ENCODE peak calls at places on chromosomes 16 and 17, in six cellular contexts. A, J, V, Z, X and H are unnamed samples.
A peak's percentile ranks its signal among the peaks of the same experiment; 100 is the strongest.

GRCh38 chr17:45923511-45924268 is 29.3 kb downstream of the MAPT start:
- DNase-seq in X (no peak), J (no peak), Z (peak; percentile 71), A (no peak), V (no peak), H (no peak)

GRCh38 chr16:84514874-84515835 is 10.7 kb upstream of the MEAK7 start:
- DNase-seq in V (peak; percentile 58), Z (no peak), J (no peak), X (peak; percentile 79), A (peak; percentile 71), H (no peak)

GRCh38 chr17:36980281-36980761 is 31.6 kb downstream of the AATF start:
- DNase-seq in V (peak; percentile 15), X (no peak), A (no peak), J (no peak), Z (peak; percentile 60), H (no peak)

GRCh38 chr16:26649646-26650045 is 417.1 kb upstream of the C16orf82 start:
- DNase-seq in J (no peak), Z (no peak), V (no peak), X (no peak), A (no peak), H (no peak)

GRCh38 chr16:85969159-85969558 is 70.2 kb downstream of the IRF8 start:
- DNase-seq in J (no peak), V (no peak), A (no peak), X (no peak), Z (peak; percentile 32), H (no peak)

GRCh38 chr16:14172200-14172805 is 101.2 kb downstream of the MRTFB start:
- DNase-seq in J (no peak), V (no peak), Z (peak; percentile 84), X (no peak), A (no peak), H (no peak)

GRCh38 chr17:50259484-50260324 is 14.6 kb upstream of the TMEM92 start:
- DNase-seq in X (no peak), Z (no peak), A (no peak), V (no peak), J (no peak), H (no peak)

GRCh38 chr17:29561541-29562517 is 5.0 kb downstream of the ABHD15 start:
- DNase-seq in Z (no peak), J (peak; percentile 45), X (no peak), A (no peak), V (no peak), H (peak; percentile 13)

GRCh38 chr16:88815901-88816589 is 4.3 kb upstream of the APRT start:
- DNase-seq in J (no peak), A (no peak), V (peak; percentile 49), X (peak; percentile 42), Z (no peak), H (no peak)

GRCh38 chr17:76421054-76421427 is 31.9 kb downstream of the UBE2O start:
- DNase-seq in X (no peak), A (no peak), J (peak; percentile 68), V (no peak), Z (peak; percentile 24), H (no peak)

GRCh38 chr17:80586464-80587228 is 42.0 kb downstream of the RPTOR start:
- DNase-seq in X (no peak), V (no peak), Z (peak; percentile 29), J (no peak), A (no peak), H (no peak)

GRCh38 chr16:56317998-56318912 is 107.1 kb downstream of the AMFR start:
- DNase-seq in Z (peak; percentile 78), A (peak; percentile 67), J (peak; percentile 89), X (peak; percentile 66), V (peak; percentile 86), H (peak; percentile 80)

GRCh38 chr16:50340578-50340977 is 28.2 kb downstream of the BRD7 start:
- DNase-seq in J (no peak), Z (no peak), A (no peak), V (no peak), X (no peak), H (no peak)

GRCh38 chr17:72297326-72298115 is 176.7 kb downstream of the SOX9 start:
- DNase-seq in J (peak; percentile 40), X (no peak), V (no peak), A (no peak), Z (peak; percentile 57), H (peak; percentile 14)

GRCh38 chr17:49645654-49646053 is 32.2 kb downstream of the SPOP start:
- DNase-seq in J (no peak), V (no peak), X (no peak), Z (no peak), A (no peak), H (no peak)

GRCh38 chr17:27888945-27889344 is 4.2 kb downstream of the LYRM9 start:
- DNase-seq in V (no peak), A (no peak), Z (peak; percentile 11), J (no peak), X (no peak), H (no peak)

GRCh38 chr17:57494446-57494845 is 238.1 kb downstream of the MSI2 start:
- DNase-seq in X (no peak), Z (no peak), V (no peak), J (no peak), A (no peak), H (no peak)

GRCh38 chr16:9612267-9612666 is 520.8 kb downstream of the HAPSTR1 start:
- DNase-seq in Z (no peak), A (no peak), J (no peak), V (no peak), X (no peak), H (no peak)

GRCh38 chr16:12159028-12159427 is 182.5 kb downstream of the SNX29 start:
- DNase-seq in Z (no peak), V (no peak), A (no peak), X (no peak), J (no peak), H (no peak)